ENCODE peak calls at places on chromosomes 16 and 17, in five cellular contexts. J is A549, P is AG09309, S is Right ventricle myocardium superior, I is NCI-H510A. H is an unnamed sample.

GRCh38 chr17:63675607-63676539 is 24.1 kb downstream of the LIMD2 start:
- DNase-seq in P (peak), J (no peak), I (no peak), S (peak), H (peak)

GRCh38 chr16:70520612-70521297 is 2.6 kb downstream of the COG4 start:
- DNase-seq in S (no peak), J (no peak), I (no peak), P (peak), H (peak)

GRCh38 chr16:3492356-3492755 is 2.9 kb downstream of the C16orf90 start:
- DNase-seq in I (no peak), S (peak), P (no peak), J (no peak), H (no peak)

GRCh38 chr16:35730251-35730650 is 2270.8 kb downstream of the TP53TG3F start:
- DNase-seq in J (no peak), S (no peak), I (no peak), P (no peak), H (no peak)

GRCh38 chr16:52002021-52002420 is 544.9 kb downstream of the TOX3 start:
- DNase-seq in P (no peak), I (no peak), S (no peak), J (no peak), H (no peak)

GRCh38 chr16:17723735-17724134 is 253.0 kb upstream of the XYLT1 start:
- DNase-seq in J (no peak), I (no peak), S (no peak), P (no peak), H (no peak)

GRCh38 chr17:1647802-1648581 is 1.7 kb downstream of the RILP start:
- DNase-seq in S (peak), J (no peak), I (no peak), P (no peak), H (peak)

GRCh38 chr16:72763927-72764628 is 283.9 kb downstream of the ZFHX3 start:
- DNase-seq in J (no peak), P (no peak), I (no peak), S (no peak), H (no peak)

GRCh38 chr16:11627822-11628457 is 40.3 kb upstream of the SNN start:
- DNase-seq in I (no peak), J (no peak), P (peak), S (no peak), H (no peak)

GRCh38 chr17:81923302-81924260 is 4.0 kb downstream of the MAFG start:
- DNase-seq in S (peak), J (peak), P (peak), I (no peak), H (peak)

GRCh38 chr17:35460354-35460851 is 11.8 kb upstream of the SLFN13 start:
- DNase-seq in P (no peak), S (peak), J (peak), I (peak), H (no peak)

GRCh38 chr16:66161942-66162341 is 204.5 kb upstream of the CDH5 start:
- DNase-seq in J (no peak), P (no peak), S (no peak), I (no peak), H (no peak)

GRCh38 chr16:49693445-49693844 is 162.5 kb downstream of the ZNF423 start:
- DNase-seq in S (no peak), J (no peak), I (no peak), P (no peak), H (no peak)

GRCh38 chr17:57288034-57288752 is 31.9 kb downstream of the MSI2 start:
- DNase-seq in J (no peak), S (peak), I (no peak), P (no peak), H (no peak)

GRCh38 chr17:78013683-78014467 is 55.4 kb downstream of the TNRC6C start:
- DNase-seq in S (no peak), I (no peak), P (no peak), J (peak), H (peak)

GRCh38 chr17:31475378-31476162 is 84.1 kb downstream of the RAB11FIP4 start:
- DNase-seq in P (no peak), I (no peak), S (no peak), J (no peak), H (no peak)

GRCh38 chr16:73794936-73795335 is 501.7 kb upstream of the PSMD7 start:
- DNase-seq in I (no peak), S (peak), P (no peak), J (no peak), H (no peak)

GRCh38 chr16:8712589-8713361 is 38.4 kb downstream of the ABAT start:
- DNase-seq in I (no peak), J (no peak), P (no peak), S (no peak), H (no peak)

H was measured in Kasumi-1.